ENCODE peak calls at places on chromosomes 6 and 20, in six cellular contexts. C, S, Q, H, I and R are unnamed samples.

GRCh38 chr6:30462482-30462881 is 26.8 kb upstream of the HLA-E start:
- DNase-seq in I (no peak), C (no peak), S (no peak), H (no peak), Q (no peak), R (no peak)

GRCh38 chr20:3714092-3714491 is 1.7 kb upstream of the SIGLEC1 start:
- DNase-seq in S (no peak), H (no peak), Q (no peak), I (no peak), C (peak), R (peak)

GRCh38 chr20:62409935-62410741 is 3.1 kb upstream of the CABLES2 start:
- DNase-seq in H (no peak), C (peak), Q (no peak), I (peak), S (no peak), R (peak)

GRCh38 chr20:10322073-10323012 is 103.7 kb downstream of the SNAP25 start:
- DNase-seq in H (no peak), I (no peak), S (no peak), C (no peak), Q (no peak), R (no peak)

GRCh38 chr6:109351231-109352132 is 30.8 kb downstream of the CD164 start:
- DNase-seq in Q (no peak), I (no peak), H (no peak), C (no peak), S (no peak), R (no peak)

GRCh38 chr6:138162947-138163569 is 1.3 kb downstream of the ARFGEF3 start:
- DNase-seq in C (no peak), I (no peak), Q (no peak), H (no peak), S (no peak), R (peak)

GRCh38 chr6:109790131-109790530 is 99.0 kb downstream of the FIG4 start:
- DNase-seq in H (peak), S (no peak), I (no peak), Q (no peak), C (no peak), R (peak)

GRCh38 chr6:79438015-79438414 is 99.2 kb downstream of the LCA5 start:
- DNase-seq in Q (no peak), I (peak), S (no peak), H (no peak), C (no peak), R (peak)

GRCh38 chr6:130140084-130140483 is 82.7 kb downstream of the SAMD3 start:
- DNase-seq in S (no peak), C (no peak), I (no peak), Q (no peak), H (peak), R (no peak)

GRCh38 chr6:10720229-10720959 is 2.5 kb upstream of the TMEM14C start:
- DNase-seq in S (no peak), C (peak), I (peak), H (peak), Q (peak), R (no peak)

GRCh38 chr6:168440520-168441433 is at the start of gene SMOC2:
- DNase-seq in H (no peak), Q (peak), S (no peak), I (peak), C (no peak), R (no peak)

GRCh38 chr6:67640462-67640861 is 994.6 kb upstream of the ADGRB3 start:
- DNase-seq in C (no peak), I (no peak), Q (no peak), S (no peak), H (peak), R (no peak)

GRCh38 chr6:23174781-23175361 is 605.5 kb downstream of the HDGFL1 start:
- DNase-seq in C (no peak), Q (no peak), I (no peak), S (peak), H (peak), R (peak)

GRCh38 chr6:141077355-141078333 is 1055.1 kb upstream of the GJE1 start:
- DNase-seq in H (no peak), Q (no peak), I (no peak), C (peak), S (no peak), R (peak)

GRCh38 chr6:69699655-69700054 is 97.2 kb downstream of the LMBRD1 start:
- DNase-seq in S (no peak), C (no peak), H (no peak), Q (no peak), I (no peak), R (no peak)

GRCh38 chr6:167766986-167767714 is 59.6 kb upstream of the AFDN start:
- DNase-seq in H (no peak), C (no peak), S (no peak), I (no peak), Q (no peak), R (peak)

GRCh38 chr6:139972116-139972515 is 597.7 kb upstream of the CITED2 start:
- DNase-seq in S (no peak), C (no peak), H (no peak), Q (no peak), I (no peak), R (no peak)

GRCh38 chr20:25023316-25023715 is 30.8 kb upstream of the APMAP start:
- DNase-seq in S (no peak), C (no peak), Q (peak), H (no peak), I (peak), R (peak)

GRCh38 chr6:129329677-129330076 is 380.3 kb downstream of the ARHGAP18 start:
- DNase-seq in S (no peak), Q (no peak), I (no peak), C (no peak), H (no peak), R (peak)